ENCODE peak calls at places on chromosomes 4 and X, in ten cellular contexts. D, T, Z, W, C, F, E, A, U and P are unnamed samples.
A peak's percentile ranks its signal among the peaks of the same experiment; 100 is the strongest.

GRCh38 chrX:68912113-68912980 is 83.5 kb downstream of the EFNB1 start:
- DNase-seq in D (no peak), T (no peak), Z (no peak), W (no peak), C (no peak), F (no peak), E (no peak), A (no peak), U (no peak), P (no peak)

GRCh38 chr4:113901994-113902787 is 77.3 kb downstream of the ARSJ start:
- DNase-seq in D (no peak), T (no peak), Z (peak; percentile 16), W (no peak), C (peak; percentile 78), F (no peak), E (no peak), A (no peak), U (no peak), P (no peak)

GRCh38 chrX:136658151-136658550 is 10.2 kb downstream of the CD40LG start:
- DNase-seq in D (no peak), T (no peak), Z (no peak), W (no peak), C (no peak), F (no peak), E (no peak), A (no peak), U (no peak), P (no peak)

GRCh38 chr4:3791910-3792542 is 25.8 kb downstream of the ADRA2C start:
- DNase-seq in D (no peak), T (no peak), Z (peak; percentile 91), W (no peak), C (no peak), F (no peak), E (no peak), A (no peak), U (no peak), P (no peak)

GRCh38 chrX:134692990-134693389 is 34.7 kb upstream of the PLAC1 start:
- DNase-seq in D (no peak), T (no peak), Z (no peak), W (peak; percentile 88), C (no peak), F (no peak), E (no peak), A (no peak), U (peak; percentile 59), P (no peak)

GRCh38 chr4:73707269-73707875 is 33.0 kb upstream of the CXCL8 start:
- DNase-seq in D (no peak), T (no peak), Z (no peak), W (no peak), C (no peak), F (no peak), E (no peak), A (no peak), U (no peak), P (no peak)

GRCh38 chrX:20141281-20142220 is at the start of gene EIF1AX:
- DNase-seq in D (peak; percentile 82), T (peak; percentile 99), Z (peak; percentile 80), W (peak; percentile 99), C (peak; percentile 97), F (peak; percentile 92), E (peak; percentile 79), A (peak; percentile 99), U (peak; percentile 91), P (peak; percentile 96)

GRCh38 chr4:116531870-116532269 is 553.5 kb downstream of the TRAM1L1 start:
- DNase-seq in D (no peak), T (no peak), Z (no peak), W (no peak), C (no peak), F (no peak), E (no peak), A (no peak), U (no peak), P (no peak)

GRCh38 chr4:142741995-142742394 is 104.1 kb downstream of the INPP4B start:
- DNase-seq in D (no peak), T (no peak), Z (no peak), W (no peak), C (no peak), F (no peak), E (no peak), A (no peak), U (no peak), P (no peak)
- TF ChIP-seq CTCF in D (no peak), T (no peak), Z (no peak), W (peak; percentile 27), C (no peak), F (peak; percentile 33), E (no peak), A (no peak), U (no peak), P (no peak)

GRCh38 chrX:102154218-102154860 is 1.4 kb downstream of the BEX5 start:
- DNase-seq in D (no peak), T (no peak), Z (no peak), W (no peak), C (no peak), F (no peak), E (no peak), A (no peak), U (no peak), P (no peak)
- TF ChIP-seq CTCF in D (no peak), T (no peak), Z (peak; percentile 62), W (no peak), C (peak; percentile 29), F (no peak), E (peak; percentile 32), A (no peak), U (peak; percentile 8), P (no peak)

DNA sequence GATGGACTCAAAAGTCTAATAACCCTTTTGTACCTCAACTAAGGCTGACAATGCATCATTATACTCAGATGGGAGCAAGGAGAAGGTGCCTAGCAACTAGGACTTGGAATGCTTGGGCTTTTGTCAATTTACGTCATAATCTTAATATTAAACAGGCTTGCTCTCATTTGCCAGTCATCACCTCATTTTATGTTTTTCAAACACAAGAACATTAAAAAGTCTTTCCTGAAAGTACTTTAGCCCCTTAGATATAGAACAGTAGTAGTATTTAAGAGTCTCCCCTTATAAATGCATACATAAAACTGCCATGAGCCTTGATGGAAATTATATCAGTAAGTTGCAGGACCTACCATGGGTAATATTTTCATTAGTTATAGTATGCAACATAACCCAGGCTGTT is 150.7 kb upstream of the INTU start:
- DNase-seq in D (no peak), T (no peak), Z (no peak), W (peak; percentile 20), C (no peak), F (no peak), E (no peak), A (no peak), U (no peak), P (no peak)
- TF ChIP-seq CTCF in D (no peak), T (no peak), Z (no peak), W (no peak), C (no peak), F (no peak), E (no peak), A (no peak), U (no peak), P (no peak)

DNA sequence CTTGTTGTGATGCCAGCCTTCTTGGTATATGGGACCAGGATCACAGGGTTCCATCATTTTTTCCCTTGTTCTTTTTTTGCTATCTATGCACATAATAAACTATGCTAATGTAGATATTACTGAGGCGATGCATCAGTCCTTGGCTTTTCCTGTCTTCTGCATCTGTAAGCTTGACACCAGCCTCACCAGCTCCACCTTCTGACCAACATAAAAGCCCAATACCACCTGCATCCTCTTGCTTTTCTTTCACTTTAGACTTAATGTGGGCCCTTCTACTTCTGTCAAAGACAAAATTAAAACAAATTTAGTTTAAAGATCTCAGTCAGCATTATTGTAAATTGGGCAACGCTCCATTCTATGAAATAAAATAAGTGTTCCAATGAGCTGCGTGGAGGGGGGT is 1718.8 kb upstream of the PCDH10 start:
- DNase-seq in D (no peak), T (no peak), Z (no peak), W (no peak), C (no peak), F (no peak), E (no peak), A (no peak), U (no peak), P (no peak)
- TF ChIP-seq CTCF in D (peak; percentile 12), T (no peak), Z (no peak), W (no peak), C (no peak), F (no peak), E (no peak), A (no peak), U (no peak), P (no peak)

DNA sequence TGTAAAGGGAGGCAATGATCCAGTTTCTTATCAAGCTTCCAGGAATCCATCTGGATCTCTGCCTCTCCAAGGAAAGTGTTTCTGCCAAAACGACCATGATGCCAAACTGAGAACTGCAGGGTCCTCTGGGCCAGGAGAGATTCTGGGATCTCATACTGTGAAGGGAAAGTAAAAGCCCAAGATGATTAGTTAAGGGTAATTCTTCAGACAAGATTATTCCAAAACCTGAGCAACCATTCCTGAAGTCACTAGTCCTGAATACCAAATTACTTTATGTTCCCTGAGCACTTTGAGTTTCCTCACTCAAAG is 42.0 kb downstream of the SRPX2 start:
- DNase-seq in D (no peak), T (no peak), Z (no peak), W (no peak), C (no peak), F (no peak), E (no peak), A (no peak), U (no peak), P (no peak)
- TF ChIP-seq CTCF in D (no peak), T (no peak), Z (no peak), W (no peak), C (no peak), F (peak; percentile 41), E (no peak), A (no peak), U (no peak), P (peak; percentile 14)

GRCh38 chr4:89661490-89661889 is 175.5 kb downstream of the SNCA start:
- DNase-seq in D (no peak), T (no peak), Z (no peak), W (peak; percentile 41), C (no peak), F (peak; percentile 34), E (no peak), A (no peak), U (no peak), P (no peak)

GRCh38 chr4:89660851-89661250 is 176.1 kb downstream of the SNCA start:
- DNase-seq in D (no peak), T (no peak), Z (no peak), W (no peak), C (no peak), F (no peak), E (no peak), A (no peak), U (no peak), P (no peak)

GRCh38 chr4:89658701-89659024 is 178.3 kb downstream of the SNCA start:
- DNase-seq in D (peak; percentile 5), T (no peak), Z (no peak), W (no peak), C (no peak), F (no peak), E (no peak), A (no peak), U (no peak), P (no peak)

GRCh38 chr4:89660444-89660843 is 176.5 kb downstream of the SNCA start:
- DNase-seq in D (no peak), T (no peak), Z (no peak), W (no peak), C (no peak), F (no peak), E (no peak), A (no peak), U (no peak), P (no peak)

GRCh38 chr4:89657931-89658700 is 178.8 kb downstream of the SNCA start:
- DNase-seq in D (no peak), T (no peak), Z (no peak), W (peak; percentile 53), C (no peak), F (no peak), E (no peak), A (no peak), U (no peak), P (no peak)
- TF ChIP-seq CTCF in D (no peak), T (peak; percentile 16), Z (peak; percentile 42), W (peak; percentile 54), C (peak; percentile 37), F (peak; percentile 86), E (no peak), A (peak; percentile 39), U (peak; percentile 47), P (peak; percentile 15)